ENCODE peak calls at places on chromosomes 6 and 20, in five cellular contexts. O is esophagus muscularis mucosa; B is CD4-positive, alpha-beta memory T cell; T is left ventricle myocardium inferior; Q is HCT116. S is an unnamed sample.

GRCh38 chr6:74455786-74456185 is 750.1 kb downstream of the COL12A1 start:
- DNase-seq in O (no peak), B (no peak), T (no peak), Q (no peak), S (no peak)

GRCh38 chr6:35489066-35489465 is 7.8 kb downstream of the TEAD3 start:
- DNase-seq in O (no peak), B (no peak), T (no peak), Q (no peak), S (no peak)

GRCh38 chr6:90406142-90406794 is 109.6 kb upstream of the BACH2 start:
- DNase-seq in O (no peak), B (peak; percentile 49), T (no peak), Q (peak; percentile 32), S (no peak)

GRCh38 chr6:112311950-112312547 is 35.1 kb upstream of the RFPL4B start:
- DNase-seq in O (no peak), B (no peak), T (no peak), Q (no peak), S (no peak)

GRCh38 chr6:36850001-36850400 is 10.8 kb upstream of the CPNE5 start:
- DNase-seq in O (no peak), B (no peak), T (no peak), Q (no peak), S (no peak)

GRCh38 chr6:43455034-43455747 is at the start of gene DLK2:
- DNase-seq in O (no peak), B (peak; percentile 50), T (no peak), Q (no peak), S (peak; percentile 58)

GRCh38 chr6:34912715-34913464 is 23.8 kb downstream of the ANKS1A start:
- DNase-seq in O (no peak), B (peak; percentile 61), T (no peak), Q (no peak), S (peak; percentile 62)

GRCh38 chr6:82067021-82067420 is 180.5 kb downstream of the IBTK start:
- DNase-seq in O (no peak), B (no peak), T (no peak), Q (no peak), S (no peak)

GRCh38 chr6:112205521-112206458 is 48.6 kb downstream of the LAMA4 start:
- DNase-seq in O (no peak), B (no peak), T (no peak), Q (no peak), S (no peak)

GRCh38 chr20:45090481-45090880 is 10.4 kb downstream of the KCNS1 start:
- DNase-seq in O (no peak), B (no peak), T (no peak), Q (no peak), S (no peak)

GRCh38 chr6:49342410-49342809 is 120.6 kb downstream of the MMUT start:
- DNase-seq in O (no peak), B (no peak), T (no peak), Q (no peak), S (no peak)
- H3K4me3 ChIP-seq in O (no peak overlapping the region), B (no peak overlapping the region), T (no peak overlapping the region), Q (no peak overlapping the region), S (no peak overlapping the region)

GRCh38 chr6:53862517-53863457 is 68.0 kb downstream of the LRRC1 start:
- DNase-seq in O (no peak), B (no peak), T (no peak), Q (no peak), S (no peak)
- H3K27ac ChIP-seq in O (peak overlapping the region; percentile 15), B (no peak overlapping the region), T (peak overlapping the region; percentile 22), Q (no peak overlapping the region), S (no peak overlapping the region)

DNA sequence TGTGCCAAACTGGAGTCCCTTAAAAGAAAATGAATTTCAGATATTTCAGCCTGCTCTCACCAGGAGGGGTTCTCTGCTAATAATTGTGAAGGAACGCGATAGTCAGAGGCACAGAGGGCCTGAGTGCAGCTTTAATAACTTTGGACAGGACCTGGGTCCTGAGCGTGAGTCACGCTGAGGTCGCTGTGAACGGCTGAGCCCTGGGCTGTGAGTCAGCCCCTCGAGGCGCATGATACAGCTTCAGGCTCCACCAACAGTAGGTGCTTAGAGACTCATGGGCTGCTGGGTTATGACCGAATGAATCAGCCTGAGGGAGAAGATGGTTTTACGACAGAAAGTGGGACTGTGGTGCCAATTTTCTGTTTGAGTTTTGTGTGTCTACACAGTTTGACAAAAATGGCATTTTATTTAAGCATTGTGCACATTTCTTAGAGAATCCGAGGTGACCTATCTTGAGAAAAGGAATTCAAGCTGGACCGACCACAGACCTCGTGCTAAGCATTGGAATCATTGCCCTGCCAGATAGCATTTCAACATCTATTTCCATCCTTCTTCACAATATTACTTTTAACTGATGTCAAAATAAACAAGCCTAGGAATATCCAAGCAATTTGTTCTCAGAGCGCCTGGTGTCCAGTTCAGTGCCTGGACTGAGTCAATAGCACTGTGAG is 183.0 kb downstream of the THBS2 start:
- DNase-seq in O (peak; percentile 94), B (no peak), T (peak; percentile 67), Q (peak; percentile 88), S (no peak)
- H3K4me3 ChIP-seq in O (no peak overlapping the region), B (no peak overlapping the region), T (no peak overlapping the region), Q (no peak overlapping the region), S (no peak overlapping the region)

DNA sequence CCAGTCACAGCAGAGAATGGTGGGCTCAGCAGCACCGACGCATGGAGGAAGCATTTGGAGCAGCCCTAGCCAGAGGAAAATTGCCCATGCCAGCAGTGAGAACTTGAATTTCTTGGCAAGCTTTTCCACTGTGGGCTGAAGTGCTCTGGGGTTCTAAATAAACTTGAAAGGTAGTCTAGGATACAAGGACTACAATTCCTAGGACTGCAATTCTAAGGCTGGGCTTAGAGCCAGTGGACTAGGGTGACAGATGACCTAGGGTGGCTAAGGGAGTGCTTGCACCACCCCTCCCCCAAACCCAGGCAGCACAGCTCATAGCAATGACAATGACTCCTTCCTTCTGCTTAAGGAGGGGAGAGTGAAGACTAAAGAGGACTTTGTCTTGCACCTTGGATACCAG is 122.3 kb downstream of the THBS2 start:
- DNase-seq in O (no peak), B (no peak), T (no peak), Q (no peak), S (no peak)
- H3K27ac ChIP-seq in O (no peak overlapping the region), B (no peak overlapping the region), T (no peak overlapping the region), Q (no peak overlapping the region), S (no peak overlapping the region)

DNA sequence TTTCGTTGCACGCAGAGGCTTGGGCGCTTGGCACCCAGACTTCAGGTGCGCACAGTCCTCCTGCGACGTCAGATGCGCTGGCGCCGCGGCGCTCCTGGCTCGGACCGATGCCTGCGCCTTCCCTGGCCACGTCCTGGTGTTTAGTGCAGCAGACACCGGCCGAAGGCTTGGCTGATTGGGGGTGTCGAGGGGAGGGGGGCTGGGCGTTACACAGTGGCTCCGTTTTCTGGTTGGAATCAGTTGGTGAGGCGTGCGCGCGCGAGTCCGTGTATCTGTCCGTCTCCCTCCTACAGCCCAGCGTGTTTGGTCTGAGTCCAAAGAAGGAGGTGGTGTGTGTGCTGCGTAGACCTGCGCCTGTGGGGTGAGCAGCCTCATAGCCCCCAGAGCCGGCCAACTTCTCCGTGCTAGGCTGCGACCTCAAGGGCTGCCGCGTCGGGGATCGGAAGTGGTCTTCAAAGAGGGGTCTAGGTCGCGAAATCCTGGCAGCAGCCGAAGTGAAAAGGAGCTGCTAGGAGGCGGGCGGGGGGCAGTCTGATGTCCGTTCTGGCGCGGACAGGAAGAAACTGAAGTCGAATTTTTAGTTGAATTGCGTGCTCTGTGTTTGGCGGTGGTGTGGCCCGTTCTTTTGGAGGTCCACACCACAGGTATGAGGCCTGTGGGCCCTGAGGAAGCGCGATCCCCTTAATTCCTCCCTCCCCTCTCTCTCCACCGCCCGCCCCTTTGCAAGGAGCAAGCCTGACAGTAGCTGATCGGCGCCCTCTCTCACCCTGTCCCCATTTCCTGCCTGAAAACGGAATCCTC is 1.6 kb downstream of the SYNDIG1 start:
- DNase-seq in O (no peak), B (peak; percentile 38), T (no peak), Q (no peak), S (no peak)
- H3K4me3 ChIP-seq in O (peak overlapping the region; percentile 55), B (no peak overlapping the region), T (peak overlapping the region; percentile 71), Q (no peak overlapping the region), S (no peak overlapping the region)

DNA sequence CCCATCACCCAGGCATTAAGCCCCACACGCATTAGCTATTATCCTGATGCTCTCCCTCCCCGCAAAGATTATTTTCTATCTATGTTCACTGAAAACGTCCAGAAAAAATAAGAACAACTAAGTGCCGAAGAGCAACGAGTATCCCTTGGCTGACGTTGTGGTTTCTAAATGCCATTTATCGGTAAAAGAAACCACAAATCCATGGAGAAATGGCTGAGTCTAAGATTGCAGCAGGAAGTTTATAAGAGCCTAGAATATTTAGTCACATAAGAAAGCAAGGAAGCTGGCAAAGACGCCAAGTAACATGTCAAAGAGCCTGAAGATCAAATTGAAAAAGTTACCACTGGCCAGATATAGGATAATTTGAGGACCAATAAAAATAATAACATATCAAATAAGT is 18.1 kb upstream of the NOX3 start:
- DNase-seq in O (no peak), B (no peak), T (no peak), Q (no peak), S (no peak)
- H3K27ac ChIP-seq in O (no peak overlapping the region), B (no peak overlapping the region), T (no peak overlapping the region), Q (no peak overlapping the region), S (no peak overlapping the region)